ENCODE peak calls at places on chromosomes 5 and 9, in five cellular contexts. G, C, N, X and E are unnamed samples.

GRCh38 chr9:28868224-28868623 is 1294.9 kb upstream of the C9orf72 start:
- DNase-seq in G (no peak), N (no peak), C (no peak), X (no peak), E (no peak)

GRCh38 chr9:76654575-76654974 is 109.7 kb upstream of the PCA3 start:
- DNase-seq in C (no peak), N (no peak), G (no peak), X (no peak), E (no peak)

GRCh38 chr5:124156408-124157027 is 589.9 kb downstream of the ZNF608 start:
- DNase-seq in G (no peak), N (no peak), C (no peak), X (no peak), E (no peak)

GRCh38 chr5:1067141-1068121 is 44.4 kb downstream of the SLC12A7 start:
- DNase-seq in X (no peak), C (no peak), N (no peak), G (no peak), E (no peak)

GRCh38 chr9:127980056-127980705 is 608 bp downstream of the EEIG1 start:
- DNase-seq in C (peak; percentile 79), G (no peak), X (no peak), N (peak; percentile 92), E (peak; percentile 67)

GRCh38 chr9:38467404-38467803 is 43.1 kb upstream of the IGFBPL1 start:
- DNase-seq in C (peak; percentile 16), N (no peak), X (no peak), G (no peak), E (no peak)

GRCh38 chr5:160021818-160022446 is 13.0 kb downstream of the TTC1 start:
- DNase-seq in X (peak; percentile 44), G (peak; percentile 4), N (no peak), C (peak; percentile 70), E (no peak)

GRCh38 chr5:36452394-36453100 is 150.8 kb upstream of the RANBP3L start:
- DNase-seq in C (no peak), X (no peak), G (no peak), N (no peak), E (no peak)

GRCh38 chr5:160260006-160260775 is 30.9 kb downstream of the FABP6 start:
- DNase-seq in N (peak; percentile 61), G (no peak), C (peak; percentile 45), X (no peak), E (no peak)

GRCh38 chr5:157387164-157387563 is 72.8 kb upstream of the NIPAL4 start:
- DNase-seq in X (no peak), C (no peak), G (no peak), N (no peak), E (no peak)

GRCh38 chr5:169946743-169947142 is 33.6 kb downstream of the INSYN2B start:
- DNase-seq in C (no peak), X (no peak), G (no peak), N (no peak), E (no peak)

GRCh38 chr9:35520404-35520790 is 30.5 kb downstream of the RUSC2 start:
- DNase-seq in N (no peak), G (no peak), X (no peak), C (no peak), E (no peak)

GRCh38 chr9:35519697-35520403 is 29.9 kb downstream of the RUSC2 start:
- DNase-seq in N (no peak), C (no peak), X (no peak), G (no peak), E (no peak)

GRCh38 chr9:35522725-35523124 is 32.8 kb downstream of the RUSC2 start:
- DNase-seq in N (no peak), G (no peak), C (no peak), X (no peak), E (no peak)

GRCh38 chr9:35521708-35522107 is 31.8 kb downstream of the RUSC2 start:
- DNase-seq in N (no peak), G (no peak), X (peak; percentile 36), C (no peak), E (no peak)

GRCh38 chr9:35522189-35522588 is 32.3 kb downstream of the RUSC2 start:
- DNase-seq in N (no peak), G (no peak), X (no peak), C (no peak), E (no peak)
- H3K4me1 ChIP-seq in N (peaks cover 16% of the 10 kb centered on the region), G (no peaks in the 10 kb centered on the region), X (peaks cover 80% of the 10 kb centered on the region), C (peaks cover 23% of the 10 kb centered on the region), E (peaks cover 75% of the 10 kb centered on the region)

GRCh38 chr5:132758406-132758805 is 11.2 kb downstream of the CCNI2 start:
- DNase-seq in C (no peak), X (no peak), G (no peak), N (no peak), E (no peak)
- H3K36me3 ChIP-seq in C (no peaks in the 10 kb centered on the region), X (peaks cover 56% of the 10 kb centered on the region), G (no peaks in the 10 kb centered on the region), N (peaks cover 12% of the 10 kb centered on the region), E (peaks cover 62% of the 10 kb centered on the region)

GRCh38 chr5:150256416-150257064 is 33.0 kb downstream of the CAMK2A start:
- DNase-seq in C (peak; percentile 65), G (no peak), N (no peak), X (no peak), E (no peak)
- TF ChIP-seq CTCF in C (peak; percentile 58), G (no peak), N (no peak), X (no peak), E (no peak)

GRCh38 chr5:144195443-144195842 is 24.8 kb downstream of the KCTD16 start:
- DNase-seq in C (no peak), G (no peak), X (no peak), N (no peak), E (no peak)
- H3K4me1 ChIP-seq in C (peaks cover 4% of the 10 kb centered on the region), G (peaks cover 18% of the 10 kb centered on the region), X (no peaks in the 10 kb centered on the region), N (peaks cover 17% of the 10 kb centered on the region), E (peaks cover 17% of the 10 kb centered on the region)

GRCh38 chr5:14743601-14744295 is 79.2 kb downstream of the OTULIN start:
- DNase-seq in X (no peak), G (no peak), N (no peak), C (peak; percentile 36), E (no peak)

GRCh38 chr5:14744296-14745187 is 80.0 kb downstream of the OTULIN start:
- DNase-seq in X (no peak), N (no peak), G (no peak), C (no peak), E (no peak)

GRCh38 chr5:14745188-14745563 is 80.7 kb downstream of the OTULIN start:
- DNase-seq in G (no peak), X (no peak), C (no peak), N (no peak), E (no peak)

GRCh38 chr5:14748180-14748900 is 83.8 kb downstream of the OTULIN start:
- DNase-seq in N (no peak), G (no peak), X (peak; percentile 54), C (no peak), E (no peak)

DNA sequence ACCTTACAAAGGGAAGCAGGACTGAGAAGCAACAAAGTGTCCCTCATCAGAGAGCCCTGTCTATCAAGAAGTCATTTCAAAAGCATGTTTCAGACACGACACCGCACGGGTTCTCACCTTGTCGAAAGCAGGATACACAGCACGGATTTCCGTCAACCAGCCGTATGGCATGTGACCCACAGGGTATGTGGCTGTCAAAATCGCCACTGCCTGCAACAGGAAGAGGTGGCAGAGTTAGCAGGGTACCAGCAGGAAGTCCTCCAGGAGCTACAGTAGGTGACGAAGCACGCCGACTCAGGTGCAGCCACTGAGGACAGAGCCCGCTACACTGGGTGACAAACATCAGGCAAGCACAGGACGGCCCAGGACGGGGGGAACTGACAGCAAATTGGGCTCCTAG is 81.2 kb downstream of the OTULIN start:
- DNase-seq in G (peak; percentile 24), C (no peak), X (no peak), N (peak; percentile 79), E (no peak)
- H3K36me3 ChIP-seq in G (peaks cover 14% of the 10 kb centered on the region), C (no peaks in the 10 kb centered on the region), X (peaks cover 60% of the 10 kb centered on the region), N (peaks cover 5% of the 10 kb centered on the region), E (peaks cover 60% of the 10 kb centered on the region)

DNA sequence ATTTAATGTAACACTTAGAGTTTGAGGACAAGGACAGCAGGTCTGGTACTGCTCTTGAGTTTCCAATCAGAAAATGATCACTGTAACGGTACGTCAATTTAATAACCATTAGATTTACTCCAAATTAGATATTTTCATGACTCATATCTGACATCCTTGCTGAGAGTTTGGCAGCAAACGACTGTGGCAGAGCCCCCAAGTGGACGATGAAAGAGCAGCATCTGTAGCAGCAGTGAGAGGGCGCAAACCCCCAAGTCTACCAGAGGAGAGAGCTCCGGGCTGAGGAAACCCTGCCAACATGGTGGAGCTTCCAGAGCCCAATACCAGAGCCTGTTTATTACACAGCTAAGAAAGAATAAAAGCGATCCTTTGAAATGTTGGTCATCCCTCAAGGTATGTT is 73.2 kb upstream of the EPB41L4A start:
- DNase-seq in C (peak; percentile 74), X (no peak), N (no peak), G (no peak), E (peak; percentile 53)
- TF ChIP-seq CTCF in C (peak; percentile 67), X (no peak), N (peak; percentile 66), G (peak; percentile 15), E (peak; percentile 58)